ENCODE peak calls at places on chromosomes 6 and 20, in seven cellular contexts. R is stomach, V is transverse colon, H is uterus, S is Peyer's patch, I is H54, L is vagina. B is an unnamed sample.

GRCh38 chr6:150142657-150143501 is at the start of gene PPP1R14C:
- DNase-seq in R (no peak), V (peak), H (no peak), S (peak), I (peak), L (no peak), B (no peak)

GRCh38 chr6:111605100-111605748 is 454 bp downstream of the TRAF3IP2 start:
- DNase-seq in R (peak), V (peak), H (peak), S (peak), I (no peak), L (peak), B (peak)

GRCh38 chr6:124977067-124977908 is 15.1 kb downstream of the RNF217 start:
- DNase-seq in R (no peak), V (no peak), H (no peak), S (no peak), I (no peak), L (no peak), B (no peak)

GRCh38 chr6:151495380-151495779 is 1.6 kb downstream of the CCDC170 start:
- DNase-seq in R (no peak), V (no peak), H (no peak), S (no peak), I (no peak), L (no peak), B (no peak)

GRCh38 chr20:61922411-61922810 is 143.3 kb downstream of the TAF4 start:
- DNase-seq in R (no peak), V (no peak), H (no peak), S (no peak), I (no peak), L (no peak), B (no peak)

GRCh38 chr6:167678102-167679101 is 148.3 kb upstream of the AFDN start:
- DNase-seq in R (peak), V (peak), H (peak), S (peak), I (no peak), L (no peak), B (no peak)

GRCh38 chr6:157259443-157259842 is 63.9 kb downstream of the TMEM242 start:
- DNase-seq in R (no peak), V (no peak), H (no peak), S (no peak), I (no peak), L (no peak), B (no peak)

GRCh38 chr6:97203343-97203742 is 79.7 kb downstream of the MMS22L start:
- DNase-seq in R (no peak), V (no peak), H (no peak), S (no peak), I (no peak), L (no peak), B (peak)

GRCh38 chr20:38129248-38129865 is 35.7 kb downstream of the TGM2 start:
- DNase-seq in R (no peak), V (no peak), H (peak), S (no peak), I (no peak), L (no peak), B (no peak)

GRCh38 chr6:142313284-142313683 is 11.5 kb downstream of the ADGRG6 start:
- DNase-seq in R (no peak), V (no peak), H (no peak), S (no peak), I (no peak), L (no peak), B (no peak)

GRCh38 chr20:23782366-23782983 is 31.7 kb upstream of the CST1 start:
- DNase-seq in R (no peak), V (no peak), H (no peak), S (no peak), I (peak), L (no peak), B (peak)

GRCh38 chr6:109292983-109293586 is 89.2 kb downstream of the CD164 start:
- DNase-seq in R (no peak), V (no peak), H (no peak), S (no peak), I (no peak), L (no peak), B (no peak)

GRCh38 chr6:24949020-24949569 is 13.3 kb upstream of the RIPOR2 start:
- DNase-seq in R (no peak), V (peak), H (no peak), S (no peak), I (no peak), L (no peak), B (no peak)

GRCh38 chr6:98828991-98829411 is 5.4 kb upstream of the POU3F2 start:
- DNase-seq in R (no peak), V (no peak), H (no peak), S (no peak), I (no peak), L (no peak), B (no peak)

GRCh38 chr20:2244523-2244922 is 51.3 kb upstream of the TGM3 start:
- DNase-seq in R (no peak), V (no peak), H (no peak), S (no peak), I (no peak), L (no peak), B (no peak)

GRCh38 chr6:27791182-27791939 is 120.8 kb downstream of the OR2B2 start:
- DNase-seq in R (peak), V (peak), H (peak), S (no peak), I (no peak), L (no peak), B (peak)

GRCh38 chr20:15930324-15931305 is 642.6 kb downstream of the KIF16B start:
- DNase-seq in R (no peak), V (no peak), H (no peak), S (no peak), I (no peak), L (no peak), B (no peak)

GRCh38 chr20:17700637-17701036 is 871 bp downstream of the BANF2 start:
- DNase-seq in R (no peak), V (no peak), H (no peak), S (no peak), I (no peak), L (no peak), B (no peak)

GRCh38 chr20:46027245-46027853 is 1.7 kb upstream of the SLC12A5 start:
- DNase-seq in R (no peak), V (no peak), H (no peak), S (no peak), I (peak), L (no peak), B (peak)

GRCh38 chr20:53706511-53707031 is 112.9 kb upstream of the ZNF217 start:
- DNase-seq in R (no peak), V (no peak), H (no peak), S (no peak), I (no peak), L (no peak), B (no peak)

GRCh38 chr20:58547527-58548475 is 32.6 kb upstream of the APCDD1L start:
- DNase-seq in R (peak), V (no peak), H (no peak), S (no peak), I (peak), L (peak), B (no peak)

GRCh38 chr20:48295966-48296421 is 510.7 kb upstream of the SULF2 start:
- DNase-seq in R (no peak), V (no peak), H (peak), S (no peak), I (no peak), L (no peak), B (no peak)

GRCh38 chr6:56226946-56227879 is 20.2 kb downstream of the COL21A1 start:
- DNase-seq in R (no peak), V (no peak), H (no peak), S (no peak), I (no peak), L (no peak), B (no peak)

GRCh38 chr6:141288947-141289346 is 843.8 kb upstream of the GJE1 start:
- DNase-seq in R (no peak), V (no peak), H (no peak), S (no peak), I (no peak), L (no peak), B (no peak)

GRCh38 chr20:63680427-63680826 is 16.0 kb upstream of the TNFRSF6B start:
- DNase-seq in R (no peak), V (no peak), H (no peak), S (no peak), I (no peak), L (no peak), B (no peak)

GRCh38 chr6:1757133-1757532 is 147.4 kb downstream of the FOXC1 start:
- DNase-seq in R (no peak), V (no peak), H (no peak), S (no peak), I (no peak), L (no peak), B (no peak)

GRCh38 chr6:137739544-137739943 is 127.5 kb upstream of the TNFAIP3 start:
- DNase-seq in R (no peak), V (no peak), H (no peak), S (no peak), I (no peak), L (no peak), B (no peak)

GRCh38 chr6:139531148-139531547 is 156.7 kb upstream of the CITED2 start:
- DNase-seq in R (no peak), V (peak), H (no peak), S (no peak), I (peak), L (no peak), B (peak)

GRCh38 chr20:52446421-52447231 is 255.0 kb upstream of the ZFP64 start:
- DNase-seq in R (no peak), V (no peak), H (no peak), S (no peak), I (no peak), L (no peak), B (no peak)

GRCh38 chr20:37095108-37095608 is 639 bp downstream of the RBL1 start:
- DNase-seq in R (no peak), V (peak), H (no peak), S (peak), I (no peak), L (no peak), B (peak)

GRCh38 chr20:21184810-21185209 is 58.9 kb downstream of the KIZ start:
- DNase-seq in R (no peak), V (no peak), H (peak), S (no peak), I (no peak), L (no peak), B (no peak)

GRCh38 chr20:63290677-63291472 is 2.1 kb upstream of the COL20A1 start:
- DNase-seq in R (peak), V (peak), H (no peak), S (peak), I (peak), L (no peak), B (peak)

GRCh38 chr20:36585410-36586125 is 12.2 kb downstream of the TGIF2 start:
- DNase-seq in R (no peak), V (no peak), H (no peak), S (no peak), I (peak), L (no peak), B (no peak)

GRCh38 chr6:169490409-169490708 is 211.5 kb downstream of the WDR27 start:
- DNase-seq in R (no peak), V (no peak), H (no peak), S (no peak), I (no peak), L (no peak), B (peak)

GRCh38 chr20:55386686-55387085 is 618.6 kb downstream of the CBLN4 start:
- DNase-seq in R (no peak), V (no peak), H (no peak), S (no peak), I (peak), L (no peak), B (no peak)

GRCh38 chr6:87483929-87484328 is 11.2 kb downstream of the SLC35A1 start:
- DNase-seq in R (no peak), V (no peak), H (no peak), S (no peak), I (no peak), L (no peak), B (peak)

GRCh38 chr6:16236009-16236501 is 2.3 kb upstream of the GMPR start:
- DNase-seq in R (peak), V (no peak), H (no peak), S (no peak), I (no peak), L (no peak), B (no peak)

GRCh38 chr6:66628917-66629316 is 921.9 kb upstream of the EYS start:
- DNase-seq in R (no peak), V (no peak), H (no peak), S (no peak), I (no peak), L (no peak), B (no peak)

GRCh38 chr6:67952948-67953347 is 682.1 kb upstream of the ADGRB3 start:
- DNase-seq in R (no peak), V (no peak), H (no peak), S (no peak), I (no peak), L (no peak), B (no peak)

DNA sequence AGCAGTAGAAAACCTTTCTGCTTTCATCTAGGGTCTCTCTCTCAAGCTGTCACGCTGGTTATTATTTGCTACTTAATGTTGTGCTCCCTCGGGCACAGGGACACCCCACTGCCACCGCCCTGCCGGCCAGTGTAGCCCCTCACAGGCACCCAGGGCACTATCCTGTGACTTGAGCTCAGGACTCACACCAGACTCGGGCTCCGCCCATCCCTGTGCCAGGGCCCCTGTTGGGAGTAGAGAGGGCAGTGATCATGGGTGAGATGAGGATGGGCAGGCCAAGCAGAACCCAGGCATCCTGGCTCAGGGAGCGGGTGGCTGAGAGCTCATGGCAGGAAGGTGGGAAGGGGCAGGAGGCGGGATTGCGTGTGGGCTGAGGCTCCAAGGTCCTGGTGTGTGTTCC is 371.9 kb downstream of the ZFAND3 start:
- DNase-seq in R (no peak), V (no peak), H (no peak), S (no peak), I (no peak), L (no peak), B (no peak)
- TF ChIP-seq POLR2A in R (no peak), V (no peak), H (no peak), S (no peak), I (no peak), L (no peak), B (no peak)

GRCh38 chr6:31356946-31357466 is at the start of gene HLA-B:
- DNase-seq in R (peak), V (peak), H (peak), S (peak), I (peak), L (peak), B (peak)
- TF ChIP-seq POLR2A in R (no peak), V (no peak), H (no peak), S (peak), I (peak), L (no peak), B (peak)

GRCh38 chr6:80988892-80989291 is 763.6 kb downstream of the TENT5A start:
- DNase-seq in R (no peak), V (no peak), H (no peak), S (no peak), I (no peak), L (no peak), B (no peak)

GRCh38 chr6:80991316-80991715 is 761.2 kb downstream of the TENT5A start:
- DNase-seq in R (no peak), V (no peak), H (no peak), S (no peak), I (no peak), L (no peak), B (no peak)
- TF ChIP-seq POLR2A in R (no peak), V (no peak), H (no peak), S (no peak), I (no peak), L (no peak), B (no peak)

DNA sequence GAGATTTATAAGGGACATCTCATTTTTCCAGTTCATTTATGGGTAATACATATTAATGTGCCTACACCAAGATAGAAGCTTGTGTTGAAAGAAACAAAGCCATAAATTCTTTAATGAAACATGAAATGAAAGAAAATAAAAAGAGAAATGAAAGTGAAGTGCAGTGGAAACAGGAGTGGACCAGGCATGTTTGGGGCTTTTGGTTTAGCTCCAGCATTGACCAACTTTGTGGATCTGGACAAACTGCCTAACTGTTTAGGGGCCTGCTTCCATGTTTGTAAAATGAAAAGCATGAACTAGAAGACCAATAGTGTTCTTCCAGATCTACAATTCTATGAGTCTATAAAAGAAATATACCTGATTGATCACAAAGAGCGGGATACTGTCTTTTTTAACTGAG is 124.9 kb downstream of the GJA10 start:
- DNase-seq in R (no peak), V (no peak), H (no peak), S (no peak), I (no peak), L (no peak), B (no peak)
- TF ChIP-seq POLR2A in R (no peak), V (no peak), H (no peak), S (no peak), I (no peak), L (no peak), B (no peak)